ENCODE peak calls at places on chromosomes 3 and 15, in five cellular contexts. B is GM12892; M is CD8-positive, alpha-beta memory T cell; U is WTC11; S is CD4-positive, alpha-beta T cell. Y is an unnamed sample.

GRCh38 chr3:45486136-45486535 is 97.8 kb downstream of the LARS2 start:
- DNase-seq in S (no peak), U (no peak), M (no peak), B (no peak), Y (no peak)

GRCh38 chr3:194294888-194295214 is 56.3 kb downstream of the CPN2 start:
- DNase-seq in M (no peak), U (peak), B (no peak), S (no peak), Y (no peak)

GRCh38 chr3:59341441-59341840 is 291.6 kb upstream of the CFAP20DC start:
- DNase-seq in B (no peak), M (no peak), S (no peak), U (no peak), Y (no peak)

GRCh38 chr3:133515127-133515526 is 58.4 kb upstream of the CDV3 start:
- DNase-seq in S (no peak), B (no peak), M (no peak), U (no peak), Y (no peak)

GRCh38 chr3:28022916-28023315 is 218.5 kb upstream of the CMC1 start:
- DNase-seq in U (no peak), B (no peak), S (no peak), M (no peak), Y (no peak)

GRCh38 chr15:68404056-68404798 is 27.7 kb downstream of the ITGA11 start:
- DNase-seq in S (no peak), M (no peak), B (no peak), U (no peak), Y (no peak)

GRCh38 chr3:36743821-36744220 is 20.5 kb downstream of the DCLK3 start:
- DNase-seq in M (no peak), B (no peak), S (no peak), U (no peak), Y (no peak)

GRCh38 chr3:151856106-151856505 is 17.3 kb upstream of the SUCNR1 start:
- DNase-seq in S (no peak), B (no peak), M (no peak), U (no peak), Y (no peak)

GRCh38 chr3:170806676-170807075 is 63.3 kb downstream of the RPL22L1 start:
- DNase-seq in U (no peak), S (no peak), M (no peak), B (no peak), Y (no peak)

Y was measured in effector memory CD8-positive, alpha-beta T cell.